ENCODE peak calls at places on chromosome 16, in ten cellular contexts. H, Q, Z, C, T, N, B, D, F and E are unnamed samples.

GRCh38 chr16:81143921-81144471 is 47.8 kb upstream of the GCSH start:
- DNase-seq in H (no peak), Q (no peak), Z (no peak), C (no peak), T (no peak), N (peak), B (no peak), D (no peak), F (no peak), E (peak)

GRCh38 chr16:66081967-66082366 is 284.5 kb upstream of the CDH5 start:
- DNase-seq in H (no peak), Q (no peak), Z (no peak), C (no peak), T (no peak), N (no peak), B (no peak), D (no peak), F (no peak), E (peak)

GRCh38 chr16:3529175-3529574 is 28.4 kb downstream of the CLUAP1 start:
- DNase-seq in H (no peak), Q (no peak), Z (no peak), C (no peak), T (no peak), N (no peak), B (no peak), D (no peak), F (no peak), E (no peak)

GRCh38 chr16:79758615-79759346 is 158.2 kb upstream of the MAF start:
- DNase-seq in H (no peak), Q (no peak), Z (no peak), C (no peak), T (no peak), N (no peak), B (no peak), D (no peak), F (no peak), E (no peak)

GRCh38 chr16:10662212-10662611 is 32.5 kb downstream of the TEKT5 start:
- DNase-seq in H (no peak), Q (no peak), Z (no peak), C (no peak), T (no peak), N (no peak), B (no peak), D (no peak), F (no peak), E (no peak)

GRCh38 chr16:6897910-6898475 is 434.7 kb upstream of the RBFOX1 start:
- DNase-seq in H (no peak), Q (no peak), Z (no peak), C (no peak), T (no peak), N (no peak), B (no peak), D (no peak), F (no peak), E (no peak)

GRCh38 chr16:86573646-86574508 is 4.5 kb upstream of the FOXL1 start:
- DNase-seq in H (no peak), Q (no peak), Z (no peak), C (no peak), T (no peak), N (no peak), B (no peak), D (no peak), F (no peak), E (no peak)

GRCh38 chr16:30967795-30968194 is 10.2 kb downstream of the SETD1A start:
- DNase-seq in H (no peak), Q (no peak), Z (no peak), C (no peak), T (no peak), N (no peak), B (no peak), D (no peak), F (no peak), E (no peak)

GRCh38 chr16:58418026-58418425 is 25.8 kb downstream of the GINS3 start:
- DNase-seq in H (no peak), Q (no peak), Z (no peak), C (no peak), T (no peak), N (no peak), B (no peak), D (no peak), F (no peak), E (no peak)

GRCh38 chr16:80778707-80779106 is 25.7 kb downstream of the CDYL2 start:
- DNase-seq in H (no peak), Q (no peak), Z (no peak), C (no peak), T (no peak), N (no peak), B (no peak), D (no peak), F (no peak), E (no peak)

GRCh38 chr16:57727610-57728009 is 8.0 kb upstream of the KATNB1 start:
- DNase-seq in H (no peak), Q (no peak), Z (no peak), C (no peak), T (no peak), N (no peak), B (no peak), D (no peak), F (no peak), E (no peak)

GRCh38 chr16:6146874-6147425 is 1049.4 kb upstream of the EEF2KMT start:
- DNase-seq in H (no peak), Q (no peak), Z (no peak), C (no peak), T (no peak), N (no peak), B (no peak), D (no peak), F (no peak), E (peak)

GRCh38 chr16:72847187-72848044 is 200.5 kb downstream of the ZFHX3 start:
- DNase-seq in H (peak), Q (no peak), Z (no peak), C (no peak), T (peak), N (peak), B (peak), D (no peak), F (no peak), E (peak)

GRCh38 chr16:57899771-57900661 is 70.9 kb downstream of the CNGB1 start:
- DNase-seq in H (peak), Q (peak), Z (peak), C (peak), T (peak), N (peak), B (peak), D (peak), F (peak), E (peak)

GRCh38 chr16:4558026-4558425 is 1.9 kb downstream of the C16orf96 start:
- DNase-seq in H (no peak), Q (no peak), Z (no peak), C (no peak), T (no peak), N (no peak), B (no peak), D (no peak), F (no peak), E (no peak)

GRCh38 chr16:72474511-72475123 is 302.7 kb upstream of the PMFBP1 start:
- DNase-seq in H (no peak), Q (no peak), Z (no peak), C (no peak), T (no peak), N (no peak), B (no peak), D (no peak), F (no peak), E (peak)

GRCh38 chr16:70331588-70332358 is 14.9 kb upstream of the DDX19A start:
- DNase-seq in H (peak), Q (no peak), Z (no peak), C (no peak), T (no peak), N (peak), B (no peak), D (no peak), F (no peak), E (peak)

GRCh38 chr16:19228057-19228456 is 57.5 kb upstream of the CLEC19A start:
- DNase-seq in H (no peak), Q (no peak), Z (no peak), C (no peak), T (no peak), N (no peak), B (no peak), D (no peak), F (no peak), E (no peak)

GRCh38 chr16:77850637-77851330 is 62.4 kb downstream of the VAT1L start:
- DNase-seq in H (no peak), Q (no peak), Z (no peak), C (no peak), T (no peak), N (no peak), B (no peak), D (no peak), F (no peak), E (no peak)

GRCh38 chr16:3183445-3184139 is 4.4 kb upstream of the OR1F1 start:
- DNase-seq in H (no peak), Q (no peak), Z (no peak), C (no peak), T (no peak), N (no peak), B (no peak), D (no peak), F (no peak), E (peak)

GRCh38 chr16:8998114-8998513 is 34.4 kb upstream of the USP7 start:
- DNase-seq in H (no peak), Q (no peak), Z (no peak), C (no peak), T (no peak), N (no peak), B (no peak), D (no peak), F (no peak), E (no peak)

GRCh38 chr16:85393674-85394510 is 219.2 kb upstream of the GSE1 start:
- DNase-seq in H (peak), Q (peak), Z (peak), C (peak), T (peak), N (no peak), B (peak), D (no peak), F (no peak), E (peak)

GRCh38 chr16:81803332-81803731 is 24.2 kb downstream of the PLCG2 start:
- DNase-seq in H (no peak), Q (no peak), Z (no peak), C (no peak), T (no peak), N (no peak), B (no peak), D (no peak), F (no peak), E (no peak)

GRCh38 chr16:12971216-12971615 is 69.8 kb downstream of the SHISA9 start:
- DNase-seq in H (no peak), Q (no peak), Z (no peak), C (no peak), T (no peak), N (peak), B (no peak), D (peak), F (no peak), E (peak)

GRCh38 chr16:3625911-3626732 is 14.7 kb upstream of the SLX4 start:
- DNase-seq in H (no peak), Q (no peak), Z (no peak), C (no peak), T (no peak), N (no peak), B (no peak), D (no peak), F (no peak), E (peak)

GRCh38 chr16:77335652-77336234 is 99.1 kb downstream of the ADAMTS18 start:
- DNase-seq in H (peak), Q (no peak), Z (no peak), C (no peak), T (no peak), N (no peak), B (no peak), D (no peak), F (no peak), E (peak)

GRCh38 chr16:89383095-89384003 is 107.0 kb downstream of the ANKRD11 start:
- DNase-seq in H (peak), Q (no peak), Z (no peak), C (no peak), T (peak), N (peak), B (peak), D (no peak), F (no peak), E (peak)

GRCh38 chr16:89478576-89479221 is 11.7 kb downstream of the ANKRD11 start:
- DNase-seq in H (no peak), Q (no peak), Z (no peak), C (no peak), T (no peak), N (no peak), B (no peak), D (no peak), F (no peak), E (peak)